ENCODE peak calls at places on chromosome 6, in six cellular contexts. One of them, this sample, is unnamed.

GRCh38 chr6:12751694-12752304 is 35.2 kb downstream of the PHACTR1 start:
- DNase-seq in tibial nerve: no peak
- DNase-seq in ovary: peak
- DNase-seq in A549: peak
- DNase-seq in HCT116: no peak
- DNase-seq in uterus: no peak
- DNase-seq in this sample: no peak

GRCh38 chr6:145813285-145814034 is 1.1 kb downstream of the FBXO30 start:
- DNase-seq in ovary: no peak
- DNase-seq in tibial nerve: no peak
- DNase-seq in uterus: no peak
- DNase-seq in A549: no peak
- DNase-seq in HCT116: no peak
- DNase-seq in this sample: no peak

GRCh38 chr6:13375360-13375878 is 47.1 kb upstream of the TBC1D7 start:
- DNase-seq in HCT116: no peak
- DNase-seq in A549: no peak
- DNase-seq in uterus: no peak
- DNase-seq in tibial nerve: no peak
- DNase-seq in ovary: no peak
- DNase-seq in this sample: no peak

GRCh38 chr6:127812985-127813681 is 87.7 kb downstream of the THEMIS start:
- DNase-seq in uterus: no peak
- DNase-seq in tibial nerve: no peak
- DNase-seq in ovary: no peak
- DNase-seq in A549: no peak
- DNase-seq in HCT116: no peak
- DNase-seq in this sample: no peak

GRCh38 chr6:35419431-35419830 is 32.7 kb upstream of the FANCE start:
- DNase-seq in A549: no peak
- DNase-seq in ovary: no peak
- DNase-seq in uterus: no peak
- DNase-seq in HCT116: no peak
- DNase-seq in tibial nerve: no peak
- DNase-seq in this sample: no peak

GRCh38 chr6:71887744-71888115 is 1.4 kb downstream of the RIMS1 start:
- DNase-seq in ovary: no peak
- DNase-seq in A549: no peak
- DNase-seq in HCT116: no peak
- DNase-seq in tibial nerve: no peak
- DNase-seq in uterus: no peak
- DNase-seq in this sample: no peak

GRCh38 chr6:128570439-128571063 is 50.2 kb upstream of the PTPRK start:
- DNase-seq in uterus: no peak
- DNase-seq in ovary: no peak
- DNase-seq in HCT116: no peak
- DNase-seq in A549: no peak
- DNase-seq in tibial nerve: no peak
- DNase-seq in this sample: no peak

GRCh38 chr6:16236648-16237199 is 1.7 kb upstream of the GMPR start:
- DNase-seq in ovary: peak
- DNase-seq in tibial nerve: no peak
- DNase-seq in HCT116: no peak
- DNase-seq in uterus: no peak
- DNase-seq in A549: no peak
- DNase-seq in this sample: no peak

GRCh38 chr6:111973897-111974639 is 79.8 kb upstream of the CCN6 start:
- DNase-seq in ovary: no peak
- DNase-seq in uterus: no peak
- DNase-seq in A549: no peak
- DNase-seq in HCT116: no peak
- DNase-seq in tibial nerve: no peak
- DNase-seq in this sample: no peak

GRCh38 chr6:137816133-137816579 is 50.9 kb upstream of the TNFAIP3 start:
- DNase-seq in ovary: no peak
- DNase-seq in tibial nerve: no peak
- DNase-seq in A549: no peak
- DNase-seq in uterus: no peak
- DNase-seq in HCT116: no peak
- DNase-seq in this sample: no peak

GRCh38 chr6:130995783-130996447 is 67.1 kb downstream of the EPB41L2 start:
- DNase-seq in tibial nerve: no peak
- DNase-seq in ovary: no peak
- DNase-seq in HCT116: no peak
- DNase-seq in uterus: no peak
- DNase-seq in A549: no peak
- DNase-seq in this sample: no peak

GRCh38 chr6:105488521-105489212 is 85.8 kb upstream of the PREP start:
- DNase-seq in tibial nerve: no peak
- DNase-seq in ovary: no peak
- DNase-seq in A549: no peak
- DNase-seq in HCT116: no peak
- DNase-seq in uterus: no peak
- DNase-seq in this sample: no peak

GRCh38 chr6:105487040-105487787 is 84.3 kb upstream of the PREP start:
- DNase-seq in ovary: no peak
- DNase-seq in HCT116: no peak
- DNase-seq in tibial nerve: no peak
- DNase-seq in A549: no peak
- DNase-seq in uterus: no peak
- DNase-seq in this sample: no peak

GRCh38 chr6:105485456-105485855 is 82.6 kb upstream of the PREP start:
- DNase-seq in ovary: no peak
- DNase-seq in HCT116: no peak
- DNase-seq in A549: no peak
- DNase-seq in uterus: no peak
- DNase-seq in tibial nerve: no peak
- DNase-seq in this sample: no peak

GRCh38 chr6:105492706-105493673 is 90.1 kb upstream of the PREP start:
- DNase-seq in ovary: no peak
- DNase-seq in A549: no peak
- DNase-seq in tibial nerve: no peak
- DNase-seq in HCT116: no peak
- DNase-seq in uterus: no peak
- DNase-seq in this sample: no peak

DNA sequence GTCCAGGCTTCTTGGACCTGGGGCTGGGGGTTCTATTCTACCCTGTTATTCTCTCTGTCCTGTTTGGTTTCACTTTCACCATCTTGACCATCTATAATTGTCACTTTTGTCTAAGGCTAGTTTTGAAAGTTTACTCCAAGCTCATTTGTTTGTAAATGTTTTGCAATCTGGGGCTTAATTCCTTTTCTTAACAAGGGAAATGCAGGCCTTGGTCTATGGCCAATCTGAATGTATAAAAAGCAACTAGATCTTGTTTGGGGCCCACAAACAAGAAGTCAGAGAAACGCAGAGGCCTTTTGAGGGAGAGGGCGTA is 86.3 kb upstream of the PREP start:
- DNase-seq in HCT116: no peak
- DNase-seq in A549: no peak
- DNase-seq in ovary: no peak
- DNase-seq in tibial nerve: no peak
- DNase-seq in uterus: no peak
- DNase-seq in this sample: no peak
- H3K4me3 ChIP-seq in HCT116: no peak
- H3K4me3 ChIP-seq in A549: no peak
- H3K4me3 ChIP-seq in ovary: no peak
- H3K4me3 ChIP-seq in tibial nerve: no peak
- H3K4me3 ChIP-seq in uterus: no peak
- H3K4me3 ChIP-seq in this sample: no peak

GRCh38 chr6:139028242-139028657 is 295 bp upstream of the ABRACL start:
- DNase-seq in HCT116: no peak
- DNase-seq in tibial nerve: no peak
- DNase-seq in ovary: no peak
- DNase-seq in uterus: no peak
- DNase-seq in A549: no peak
- DNase-seq in this sample: no peak

GRCh38 chr6:139029470-139030210 is 1.1 kb downstream of the ABRACL start:
- DNase-seq in HCT116: no peak
- DNase-seq in tibial nerve: peak
- DNase-seq in uterus: peak
- DNase-seq in A549: peak
- DNase-seq in ovary: peak
- DNase-seq in this sample: peak

GRCh38 chr6:139030211-139030530 is 1.6 kb downstream of the ABRACL start:
- DNase-seq in ovary: no peak
- DNase-seq in A549: no peak
- DNase-seq in uterus: no peak
- DNase-seq in HCT116: no peak
- DNase-seq in tibial nerve: no peak
- DNase-seq in this sample: no peak

GRCh38 chr6:139027620-139028182 is 844 bp upstream of the ABRACL start:
- DNase-seq in A549: no peak
- DNase-seq in uterus: no peak
- DNase-seq in HCT116: no peak
- DNase-seq in ovary: no peak
- DNase-seq in tibial nerve: no peak
- DNase-seq in this sample: no peak

DNA sequence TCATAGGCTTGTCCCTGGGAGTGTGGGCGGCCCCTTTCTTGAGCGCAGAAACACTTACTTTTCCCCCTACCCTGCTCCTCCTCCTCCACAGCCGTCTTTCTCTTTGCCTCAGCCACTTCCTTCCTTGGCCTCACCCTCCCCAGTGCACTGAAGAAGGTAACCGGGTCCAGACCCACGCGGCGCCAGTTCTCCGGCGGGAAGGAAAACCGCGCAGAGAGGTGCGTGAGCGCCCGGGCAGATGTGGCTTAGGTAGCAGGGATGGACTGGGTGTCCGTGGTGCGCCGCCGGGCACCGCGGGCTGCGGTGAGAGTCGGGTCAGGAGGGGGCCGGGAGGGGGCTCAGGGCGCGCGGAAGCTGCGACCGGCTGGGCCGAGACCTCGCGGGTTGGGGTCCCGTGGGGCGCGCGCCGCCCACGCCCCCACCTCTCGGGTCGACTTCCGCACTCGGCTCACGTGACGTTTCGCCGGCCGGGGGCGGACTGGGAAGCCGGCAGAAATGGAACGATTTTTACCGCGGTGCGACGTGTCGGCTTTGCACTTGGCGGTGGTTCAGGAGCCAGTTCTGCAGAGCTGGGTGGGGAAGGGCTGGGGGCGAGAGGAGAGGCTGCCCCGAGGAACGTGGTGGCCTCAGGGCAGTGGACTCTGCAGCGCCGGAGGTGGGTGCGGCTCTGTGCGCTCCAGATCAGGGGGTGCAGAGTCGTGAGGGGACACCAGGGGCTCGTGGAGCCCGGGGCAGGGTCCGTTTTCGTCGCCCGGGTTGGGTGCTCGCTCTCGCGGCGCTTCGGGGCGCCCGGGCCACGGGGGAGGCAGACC is at the start of gene ABRACL:
- DNase-seq in tibial nerve: no peak
- DNase-seq in ovary: peak
- DNase-seq in uterus: peak
- DNase-seq in A549: peak
- DNase-seq in HCT116: peak
- DNase-seq in this sample: peak
- TF ChIP-seq POLR2A in tibial nerve: peak
- TF ChIP-seq POLR2A in ovary: no peak
- TF ChIP-seq POLR2A in uterus: no peak
- TF ChIP-seq POLR2A in A549: peak
- TF ChIP-seq POLR2A in HCT116: peak
- TF ChIP-seq POLR2A in this sample: no peak

DNA sequence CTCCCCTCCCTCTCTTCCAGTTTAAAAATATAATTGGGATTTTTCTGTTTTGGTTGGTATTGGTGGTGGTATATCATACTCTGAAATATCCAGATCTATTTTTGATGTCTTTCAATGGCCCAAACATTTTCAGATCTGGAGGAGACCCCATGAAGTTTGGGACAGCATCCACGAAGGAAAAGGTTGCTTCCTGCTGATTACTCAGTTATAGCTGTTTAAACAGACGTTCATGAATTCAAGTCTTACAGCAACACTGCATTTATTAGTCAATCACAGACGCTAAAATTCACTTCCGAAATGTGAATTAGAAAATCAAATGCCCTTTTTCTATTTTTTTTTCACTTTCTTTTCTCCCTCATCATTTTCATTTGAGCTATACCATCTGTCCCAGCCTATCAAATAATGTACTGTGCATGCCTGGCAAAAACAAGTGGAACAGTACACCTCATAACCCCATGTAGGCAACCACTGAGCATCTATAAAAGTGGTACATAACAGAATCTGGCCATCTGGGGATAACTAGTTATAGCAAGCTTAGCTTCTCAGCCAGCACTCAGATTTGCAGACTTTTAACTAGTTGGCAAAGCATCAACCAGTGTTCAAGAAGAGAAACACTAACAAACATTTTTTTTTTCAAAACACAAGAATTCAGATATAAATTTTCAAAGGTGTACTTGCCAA is 124.5 kb downstream of the HIVEP2 start:
- DNase-seq in uterus: no peak
- DNase-seq in A549: no peak
- DNase-seq in ovary: no peak
- DNase-seq in tibial nerve: no peak
- DNase-seq in HCT116: no peak
- DNase-seq in this sample: no peak
- H3K4me3 ChIP-seq in uterus: peak
- H3K4me3 ChIP-seq in A549: no peak
- H3K4me3 ChIP-seq in ovary: peak
- H3K4me3 ChIP-seq in tibial nerve: peak
- H3K4me3 ChIP-seq in HCT116: no peak
- H3K4me3 ChIP-seq in this sample: no peak

GRCh38 chr6:170132011-170132521 is 158.8 kb downstream of the DLL1 start:
- DNase-seq in ovary: no peak
- DNase-seq in HCT116: no peak
- DNase-seq in tibial nerve: no peak
- DNase-seq in uterus: peak
- DNase-seq in A549: no peak
- DNase-seq in this sample: no peak

GRCh38 chr6:170129691-170130171 is 161.1 kb downstream of the DLL1 start:
- DNase-seq in HCT116: no peak
- DNase-seq in A549: no peak
- DNase-seq in uterus: peak
- DNase-seq in ovary: peak
- DNase-seq in tibial nerve: no peak
- DNase-seq in this sample: no peak

GRCh38 chr6:170130201-170130621 is 160.7 kb downstream of the DLL1 start:
- DNase-seq in A549: no peak
- DNase-seq in uterus: peak
- DNase-seq in HCT116: no peak
- DNase-seq in tibial nerve: no peak
- DNase-seq in ovary: no peak
- DNase-seq in this sample: peak

GRCh38 chr6:170131351-170131750 is 159.5 kb downstream of the DLL1 start:
- DNase-seq in A549: no peak
- DNase-seq in tibial nerve: no peak
- DNase-seq in ovary: no peak
- DNase-seq in uterus: peak
- DNase-seq in HCT116: no peak
- DNase-seq in this sample: peak

DNA sequence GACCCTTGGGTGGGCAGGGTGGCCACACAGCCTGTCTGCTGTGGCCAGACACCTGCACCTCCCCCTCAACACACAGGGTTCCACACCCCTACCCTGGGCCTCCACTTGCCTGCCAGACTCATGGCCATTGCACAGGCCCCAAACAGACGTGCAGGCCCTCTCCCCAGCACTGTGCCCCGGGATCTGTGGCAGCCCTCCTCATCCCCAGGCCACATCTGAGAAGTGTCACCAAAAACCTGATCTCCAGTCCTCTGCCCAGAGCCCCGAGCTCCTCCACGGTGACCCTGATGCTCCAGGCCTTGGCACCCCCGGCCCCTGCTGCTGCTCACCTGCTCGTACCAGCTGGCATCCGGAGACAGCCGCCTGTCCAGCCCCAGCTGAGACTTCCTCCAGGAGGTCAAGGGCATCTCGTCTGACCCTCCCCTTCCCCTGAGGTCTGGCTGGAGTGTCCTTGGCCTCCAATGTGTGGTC is 160.1 kb downstream of the DLL1 start:
- DNase-seq in uterus: peak
- DNase-seq in ovary: no peak
- DNase-seq in tibial nerve: no peak
- DNase-seq in HCT116: no peak
- DNase-seq in A549: no peak
- DNase-seq in this sample: no peak
- TF ChIP-seq POLR2A in uterus: no peak
- TF ChIP-seq POLR2A in ovary: no peak
- TF ChIP-seq POLR2A in tibial nerve: no peak
- TF ChIP-seq POLR2A in HCT116: no peak
- TF ChIP-seq POLR2A in A549: no peak
- TF ChIP-seq POLR2A in this sample: no peak